ENCODE peak calls at places on chromosomes 5 and 9, in seven cellular contexts. X is HCT116, H is right lobe of liver, M is gastrocnemius medialis, S is H1, F is K562, K is tibial nerve. J is an unnamed sample. For H3K36me3, the result is how much of the 10 kb centered on the place peaks cover.

GRCh38 chr9:8571648-8572047 is 772.1 kb upstream of the DMAC1 start:
- DNase-seq in M (no peak), H (no peak), X (no peak), F (no peak), S (no peak), K (no peak), J (no peak)

GRCh38 chr5:82352146-82352791 is 74.1 kb upstream of the RPS23 start:
- DNase-seq in F (no peak), X (no peak), M (no peak), H (no peak), S (no peak), K (no peak), J (peak)

GRCh38 chr5:172901012-172901780 is 58.0 kb upstream of the RPL26L1 start:
- DNase-seq in S (no peak), H (no peak), F (peak), X (no peak), M (peak), K (no peak), J (peak)

GRCh38 chr9:133942206-133942975 is 49.7 kb downstream of the VAV2 start:
- DNase-seq in X (no peak), S (no peak), M (no peak), K (no peak), F (no peak), H (peak), J (no peak)

GRCh38 chr5:118956727-118957126 is 31.6 kb downstream of the DTWD2 start:
- DNase-seq in X (no peak), H (no peak), M (no peak), S (no peak), K (no peak), F (no peak), J (peak)

GRCh38 chr5:100252040-100252439 is 283.1 kb upstream of the FAM174A start:
- DNase-seq in X (no peak), H (no peak), F (no peak), M (no peak), S (no peak), K (no peak), J (no peak)

GRCh38 chr5:106254784-106255183 is 1416.0 kb downstream of the EFNA5 start:
- DNase-seq in K (no peak), S (no peak), H (no peak), F (no peak), X (no peak), M (no peak), J (no peak)

GRCh38 chr5:181203842-181204560 is 995 bp downstream of the TRIM7 start:
- DNase-seq in K (no peak), M (no peak), S (no peak), H (no peak), F (peak), X (no peak), J (no peak)

GRCh38 chr5:145854651-145855258 is 18.1 kb downstream of the GRXCR2 start:
- DNase-seq in S (no peak), M (no peak), F (peak), K (no peak), X (peak), H (no peak), J (peak)

GRCh38 chr5:117800261-117800660 is 1188.1 kb downstream of the DTWD2 start:
- DNase-seq in M (no peak), K (no peak), F (no peak), X (no peak), H (no peak), S (no peak), J (no peak)

GRCh38 chr5:475704-476101 is 32.7 kb downstream of the EXOC3 start:
- DNase-seq in S (no peak), F (no peak), K (no peak), M (no peak), H (peak), X (no peak), J (no peak)

GRCh38 chr5:137395011-137395755 is 103.9 kb downstream of the SPOCK1 start:
- DNase-seq in M (peak), F (no peak), S (no peak), K (no peak), H (no peak), X (no peak), J (peak)

GRCh38 chr5:85108471-85108870 is 723.8 kb upstream of the EDIL3 start:
- DNase-seq in S (no peak), K (no peak), X (no peak), M (no peak), F (no peak), H (no peak), J (no peak)

GRCh38 chr5:132102101-132102701 is 28.6 kb downstream of the CSF2 start:
- DNase-seq in M (no peak), S (no peak), F (no peak), X (no peak), K (no peak), H (no peak), J (no peak)

GRCh38 chr9:126488310-126488709 is 125.4 kb upstream of the LMX1B start:
- DNase-seq in F (no peak), K (no peak), X (no peak), H (no peak), M (no peak), S (no peak), J (peak)

GRCh38 chr5:160769264-160769663 is 82.7 kb downstream of the ATP10B start:
- DNase-seq in M (no peak), X (no peak), K (no peak), F (no peak), S (no peak), H (no peak), J (no peak)

GRCh38 chr9:69433426-69433825 is 108.4 kb downstream of the ENTREP1 start:
- DNase-seq in F (no peak), H (no peak), X (no peak), S (no peak), M (no peak), K (no peak), J (no peak)

GRCh38 chr9:106930477-106930876 is 67.5 kb downstream of the ZNF462 start:
- DNase-seq in K (no peak), F (no peak), H (no peak), M (no peak), S (no peak), X (no peak), J (no peak)

GRCh38 chr5:173716058-173716682 is 99.7 kb upstream of the BOD1 start:
- DNase-seq in F (no peak), H (no peak), K (no peak), S (no peak), M (no peak), X (no peak), J (no peak)

GRCh38 chr9:114001410-114001685 is 76.8 kb downstream of the AMBP start:
- DNase-seq in H (no peak), S (no peak), K (peak), F (no peak), M (no peak), X (no peak), J (no peak)

GRCh38 chr9:132164604-132165362 is 2.9 kb downstream of the NTNG2 start:
- DNase-seq in F (no peak), H (no peak), S (no peak), K (peak), X (no peak), M (peak), J (no peak)

GRCh38 chr5:81068635-81069034 is 108.5 kb downstream of the RASGRF2 start:
- DNase-seq in X (no peak), S (no peak), M (no peak), F (no peak), K (no peak), H (no peak), J (no peak)

GRCh38 chr5:9903806-9904205 is 273.7 kb upstream of the TAS2R1 start:
- DNase-seq in S (no peak), K (no peak), M (no peak), F (no peak), H (no peak), X (no peak), J (no peak)

GRCh38 chr9:93656426-93657222 is 80.2 kb downstream of the PHF2 start:
- DNase-seq in X (no peak), H (peak), K (no peak), S (no peak), F (no peak), M (no peak), J (no peak)

GRCh38 chr9:123550797-123551196 is 194.8 kb downstream of the CRB2 start:
- DNase-seq in F (no peak), X (no peak), K (no peak), H (no peak), S (peak), M (no peak), J (no peak)

DNA sequence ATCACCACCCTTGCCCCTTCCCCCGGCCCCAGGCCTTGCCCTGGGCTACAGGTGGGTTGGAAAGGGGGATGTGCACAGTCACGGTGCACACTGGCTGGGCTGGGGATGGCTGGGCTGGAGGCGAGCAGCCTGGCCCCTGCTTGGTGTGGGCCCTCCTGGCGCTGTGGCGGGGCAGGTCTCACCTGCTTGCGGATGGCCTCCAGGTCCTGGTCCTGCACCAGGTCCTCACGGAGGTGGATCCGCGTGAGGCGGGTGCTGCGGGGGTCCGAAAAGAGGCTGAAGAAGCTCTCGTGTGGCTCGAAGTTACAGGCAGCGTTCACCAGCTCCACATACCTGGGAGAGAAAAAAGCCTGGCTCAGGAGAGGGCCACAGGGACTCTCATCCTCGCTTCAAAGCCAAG is 18.1 kb downstream of the ZER1 start:
- DNase-seq in K (no peak), S (no peak), H (no peak), X (no peak), F (no peak), M (no peak), J (no peak)
- H3K36me3 ChIP-seq in K (half or more), S (under half), H (under half), X (under half), F (under half), M (under half), J (under half)

DNA sequence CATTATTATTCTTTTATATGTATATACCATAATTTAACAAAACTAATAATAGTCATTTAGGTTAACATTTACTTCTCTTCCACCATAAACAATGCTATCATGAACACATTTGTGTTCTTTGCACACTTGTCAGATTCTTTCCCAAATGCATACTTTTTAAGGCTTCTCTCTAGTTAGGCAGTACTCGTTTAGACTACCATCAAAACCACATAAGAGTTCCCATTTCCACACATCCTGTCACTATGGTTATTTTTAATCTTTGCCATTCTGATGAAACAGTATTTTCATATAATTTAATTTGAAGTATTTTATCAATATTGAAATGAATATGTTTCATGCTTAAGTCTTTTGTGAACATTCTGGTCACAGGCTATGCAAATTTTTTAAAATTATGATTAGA is 15.1 kb downstream of the DROSHA start:
- DNase-seq in K (no peak), M (no peak), F (no peak), H (no peak), S (no peak), X (no peak), J (no peak)
- TF ChIP-seq POLR2A in K (no peak), M (no peak), F (no peak), H (no peak), S (no peak), X (no peak), J (no peak)

DNA sequence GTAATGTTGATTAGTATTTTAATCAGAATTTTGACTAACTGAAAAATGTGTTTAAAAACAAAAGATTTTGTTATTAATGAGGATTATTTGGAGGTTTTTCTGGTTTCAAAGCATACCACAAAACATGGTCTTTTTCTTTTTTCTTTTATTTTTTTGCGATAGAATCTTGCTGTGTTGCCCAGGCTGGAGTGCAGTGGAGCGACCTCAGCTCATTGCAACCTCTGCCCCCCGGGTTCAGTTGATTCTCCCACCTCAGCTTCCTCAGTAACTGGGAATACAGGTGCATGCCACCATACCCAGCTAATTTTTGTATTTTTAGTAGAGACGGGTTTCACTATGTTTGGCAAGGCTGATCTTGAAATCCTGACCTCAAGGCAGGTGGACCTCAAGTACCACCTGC is 24.1 kb downstream of the SREK1 start:
- DNase-seq in F (no peak), K (no peak), S (no peak), X (no peak), M (no peak), H (no peak), J (no peak)
- H3K36me3 ChIP-seq in F (half or more), K (half or more), S (half or more), X (under half), M (under half), H (under half), J (under half)

DNA sequence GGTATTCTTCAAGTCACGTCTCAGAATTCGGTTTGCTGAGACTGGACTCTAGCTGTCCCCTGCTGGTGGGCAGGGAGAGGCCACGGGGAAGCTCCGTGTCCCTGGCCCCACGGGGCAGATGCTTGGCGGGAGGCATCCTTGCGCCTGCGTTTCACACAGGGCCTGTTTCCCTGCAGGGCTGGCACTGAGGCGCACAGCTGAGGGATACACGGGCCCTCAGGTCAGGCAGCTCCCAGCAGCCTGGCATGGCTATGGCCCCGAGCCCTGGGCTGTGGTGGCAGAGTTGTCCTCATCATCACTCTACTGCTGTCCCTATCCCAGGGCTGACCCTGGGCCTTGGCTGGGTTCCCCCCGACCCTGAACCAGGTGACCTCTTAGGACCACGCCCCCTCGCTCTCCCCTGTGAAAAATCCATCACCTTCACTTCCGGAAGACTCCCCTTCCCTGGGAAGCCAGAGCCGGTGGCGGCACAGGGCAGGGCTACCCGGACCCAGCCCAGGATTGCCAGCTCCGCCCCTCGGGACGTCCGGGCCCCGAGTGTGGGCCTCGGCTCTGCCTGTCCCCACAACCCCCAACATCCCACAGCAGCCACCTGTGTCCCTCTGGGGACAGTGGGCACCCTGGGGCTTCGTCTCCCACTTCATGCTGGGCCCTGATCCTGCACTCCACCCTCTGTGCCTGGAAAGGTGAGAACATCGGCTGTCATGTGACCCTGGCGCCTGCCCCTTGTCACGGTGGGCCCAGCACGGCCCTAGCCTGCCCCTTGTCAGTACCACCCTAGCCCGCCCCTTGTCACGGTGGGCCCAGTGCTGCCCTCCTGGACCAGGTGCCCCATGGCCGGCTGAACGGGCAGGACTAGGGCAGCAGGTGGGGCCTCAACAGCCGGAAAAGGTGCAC is 5.0 kb downstream of the DPP7 start:
- DNase-seq in S (no peak), M (no peak), H (no peak), K (no peak), F (peak), X (no peak), J (no peak)
- TF ChIP-seq POLR2A in S (no peak), M (no peak), H (no peak), K (no peak), F (peak), X (no peak), J (no peak)

DNA sequence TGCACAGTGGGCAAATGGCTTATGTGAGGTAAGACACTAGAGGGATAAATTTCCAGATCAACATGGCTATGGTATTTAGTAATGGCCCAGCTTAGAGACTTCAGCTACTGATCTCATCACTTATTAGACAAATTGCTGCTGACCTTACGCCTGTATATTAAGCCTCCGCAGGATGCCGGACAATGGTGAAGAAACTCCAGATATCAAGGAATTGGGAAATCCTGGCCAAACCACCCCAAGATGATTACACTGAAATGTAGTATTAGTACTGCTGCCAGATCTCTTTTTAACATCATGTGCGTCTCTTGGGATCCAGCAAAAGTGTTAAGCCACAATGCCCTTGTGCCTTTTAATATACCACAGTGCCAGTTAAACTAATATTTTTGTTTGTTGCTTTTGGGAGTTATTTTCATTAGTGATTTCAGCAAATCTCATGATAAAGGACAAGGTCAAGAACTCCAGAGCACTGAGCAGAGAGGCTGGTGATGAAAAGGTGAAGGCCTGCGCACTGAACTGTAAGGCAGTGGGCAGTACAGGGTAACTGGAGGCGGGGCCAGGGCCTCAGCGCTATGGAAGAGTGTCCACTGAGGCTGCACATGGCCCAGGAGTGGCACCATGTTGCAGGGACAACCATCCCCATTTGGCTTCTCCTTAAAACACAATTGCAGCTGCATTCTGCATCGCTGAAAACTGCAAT is 32.5 kb downstream of the TSTD2 start:
- DNase-seq in F (no peak), X (no peak), K (no peak), S (no peak), M (no peak), H (no peak), J (no peak)
- H3K36me3 ChIP-seq in F (half or more), X (under half), K (half or more), S (under half), M (under half), H (under half), J (under half)